ENCODE peak calls at places on chromosomes 6 and 20, in five cellular contexts. One of them, this sample, is unnamed.

GRCh38 chr20:47544852-47545251 is 43.2 kb downstream of the NCOA3 start:
- DNase-seq in activated CD4-positive, alpha-beta T cell treated with anti-CD3 and anti-CD28 coated beads, Interleukin-2, amount 50 U/mL, for 1 hour: no peak
- DNase-seq in cardiac fibroblast: peak
- DNase-seq in activated T-cell treated with anti-CD3 and anti-CD28 coated beads for 1 hour: no peak
- DNase-seq in bronchial epithelial cell: no peak
- DNase-seq in this sample: no peak

GRCh38 chr6:133424359-133424758 is 183.2 kb downstream of the EYA4 start:
- DNase-seq in cardiac fibroblast: no peak
- DNase-seq in bronchial epithelial cell: no peak
- DNase-seq in activated CD4-positive, alpha-beta T cell treated with anti-CD3 and anti-CD28 coated beads, Interleukin-2, amount 50 U/mL, for 1 hour: no peak
- DNase-seq in activated T-cell treated with anti-CD3 and anti-CD28 coated beads for 1 hour: no peak
- DNase-seq in this sample: no peak

GRCh38 chr6:53728570-53729194 is 63.1 kb upstream of the KLHL31 start:
- DNase-seq in activated CD4-positive, alpha-beta T cell treated with anti-CD3 and anti-CD28 coated beads, Interleukin-2, amount 50 U/mL, for 1 hour: peak
- DNase-seq in bronchial epithelial cell: peak
- DNase-seq in cardiac fibroblast: peak
- DNase-seq in activated T-cell treated with anti-CD3 and anti-CD28 coated beads for 1 hour: peak
- DNase-seq in this sample: peak

GRCh38 chr6:154488802-154489437 is 21.6 kb downstream of the CNKSR3 start:
- DNase-seq in cardiac fibroblast: peak
- DNase-seq in activated CD4-positive, alpha-beta T cell treated with anti-CD3 and anti-CD28 coated beads, Interleukin-2, amount 50 U/mL, for 1 hour: no peak
- DNase-seq in bronchial epithelial cell: no peak
- DNase-seq in activated T-cell treated with anti-CD3 and anti-CD28 coated beads for 1 hour: no peak
- DNase-seq in this sample: no peak

GRCh38 chr20:11296221-11296620 is 621.5 kb upstream of the BTBD3 start:
- DNase-seq in bronchial epithelial cell: peak
- DNase-seq in activated T-cell treated with anti-CD3 and anti-CD28 coated beads for 1 hour: no peak
- DNase-seq in cardiac fibroblast: no peak
- DNase-seq in activated CD4-positive, alpha-beta T cell treated with anti-CD3 and anti-CD28 coated beads, Interleukin-2, amount 50 U/mL, for 1 hour: no peak
- DNase-seq in this sample: no peak

GRCh38 chr20:44891826-44892225 is 6.3 kb downstream of the YWHAB start:
- DNase-seq in bronchial epithelial cell: no peak
- DNase-seq in activated T-cell treated with anti-CD3 and anti-CD28 coated beads for 1 hour: no peak
- DNase-seq in cardiac fibroblast: no peak
- DNase-seq in activated CD4-positive, alpha-beta T cell treated with anti-CD3 and anti-CD28 coated beads, Interleukin-2, amount 50 U/mL, for 1 hour: no peak
- DNase-seq in this sample: no peak

GRCh38 chr20:33373735-33374605 is 27.3 kb downstream of the CDK5RAP1 start:
- DNase-seq in activated CD4-positive, alpha-beta T cell treated with anti-CD3 and anti-CD28 coated beads, Interleukin-2, amount 50 U/mL, for 1 hour: no peak
- DNase-seq in activated T-cell treated with anti-CD3 and anti-CD28 coated beads for 1 hour: no peak
- DNase-seq in bronchial epithelial cell: peak
- DNase-seq in cardiac fibroblast: peak
- DNase-seq in this sample: no peak

GRCh38 chr6:147467891-147468290 is 40.6 kb upstream of the SAMD5 start:
- DNase-seq in activated CD4-positive, alpha-beta T cell treated with anti-CD3 and anti-CD28 coated beads, Interleukin-2, amount 50 U/mL, for 1 hour: no peak
- DNase-seq in cardiac fibroblast: no peak
- DNase-seq in activated T-cell treated with anti-CD3 and anti-CD28 coated beads for 1 hour: no peak
- DNase-seq in bronchial epithelial cell: no peak
- DNase-seq in this sample: no peak

GRCh38 chr20:3896853-3897252 is 7.7 kb downstream of the PANK2 start:
- DNase-seq in activated T-cell treated with anti-CD3 and anti-CD28 coated beads for 1 hour: no peak
- DNase-seq in activated CD4-positive, alpha-beta T cell treated with anti-CD3 and anti-CD28 coated beads, Interleukin-2, amount 50 U/mL, for 1 hour: no peak
- DNase-seq in cardiac fibroblast: no peak
- DNase-seq in bronchial epithelial cell: no peak
- DNase-seq in this sample: no peak

GRCh38 chr6:34519971-34520644 is 36.0 kb downstream of the SPDEF start:
- DNase-seq in cardiac fibroblast: no peak
- DNase-seq in bronchial epithelial cell: no peak
- DNase-seq in activated CD4-positive, alpha-beta T cell treated with anti-CD3 and anti-CD28 coated beads, Interleukin-2, amount 50 U/mL, for 1 hour: no peak
- DNase-seq in activated T-cell treated with anti-CD3 and anti-CD28 coated beads for 1 hour: no peak
- DNase-seq in this sample: no peak

GRCh38 chr20:49187330-49188100 is 619 bp downstream of the STAU1 start:
- DNase-seq in activated T-cell treated with anti-CD3 and anti-CD28 coated beads for 1 hour: peak
- DNase-seq in bronchial epithelial cell: no peak
- DNase-seq in cardiac fibroblast: no peak
- DNase-seq in activated CD4-positive, alpha-beta T cell treated with anti-CD3 and anti-CD28 coated beads, Interleukin-2, amount 50 U/mL, for 1 hour: peak
- DNase-seq in this sample: peak

GRCh38 chr6:15218401-15218800 is 27.5 kb upstream of the JARID2 start:
- DNase-seq in cardiac fibroblast: no peak
- DNase-seq in activated T-cell treated with anti-CD3 and anti-CD28 coated beads for 1 hour: no peak
- DNase-seq in bronchial epithelial cell: no peak
- DNase-seq in activated CD4-positive, alpha-beta T cell treated with anti-CD3 and anti-CD28 coated beads, Interleukin-2, amount 50 U/mL, for 1 hour: no peak
- DNase-seq in this sample: no peak

GRCh38 chr6:45966797-45967196 is 48.9 kb downstream of the CLIC5 start:
- DNase-seq in activated T-cell treated with anti-CD3 and anti-CD28 coated beads for 1 hour: no peak
- DNase-seq in bronchial epithelial cell: no peak
- DNase-seq in activated CD4-positive, alpha-beta T cell treated with anti-CD3 and anti-CD28 coated beads, Interleukin-2, amount 50 U/mL, for 1 hour: no peak
- DNase-seq in cardiac fibroblast: no peak
- DNase-seq in this sample: no peak

GRCh38 chr20:36791862-36792261 is 18.3 kb upstream of the DSN1 start:
- DNase-seq in activated T-cell treated with anti-CD3 and anti-CD28 coated beads for 1 hour: no peak
- DNase-seq in cardiac fibroblast: no peak
- DNase-seq in activated CD4-positive, alpha-beta T cell treated with anti-CD3 and anti-CD28 coated beads, Interleukin-2, amount 50 U/mL, for 1 hour: no peak
- DNase-seq in bronchial epithelial cell: no peak
- DNase-seq in this sample: no peak

GRCh38 chr6:32216998-32217397 is 6.9 kb downstream of the NOTCH4 start:
- DNase-seq in bronchial epithelial cell: no peak
- DNase-seq in activated T-cell treated with anti-CD3 and anti-CD28 coated beads for 1 hour: no peak
- DNase-seq in cardiac fibroblast: no peak
- DNase-seq in activated CD4-positive, alpha-beta T cell treated with anti-CD3 and anti-CD28 coated beads, Interleukin-2, amount 50 U/mL, for 1 hour: no peak
- DNase-seq in this sample: no peak

GRCh38 chr6:168007592-168008338 is 10.3 kb downstream of the KIF25 start:
- DNase-seq in bronchial epithelial cell: peak
- DNase-seq in cardiac fibroblast: peak
- DNase-seq in activated CD4-positive, alpha-beta T cell treated with anti-CD3 and anti-CD28 coated beads, Interleukin-2, amount 50 U/mL, for 1 hour: no peak
- DNase-seq in activated T-cell treated with anti-CD3 and anti-CD28 coated beads for 1 hour: no peak
- DNase-seq in this sample: no peak

GRCh38 chr6:145199961-145200360 is 535.4 kb downstream of the EPM2A start:
- DNase-seq in activated CD4-positive, alpha-beta T cell treated with anti-CD3 and anti-CD28 coated beads, Interleukin-2, amount 50 U/mL, for 1 hour: no peak
- DNase-seq in activated T-cell treated with anti-CD3 and anti-CD28 coated beads for 1 hour: no peak
- DNase-seq in cardiac fibroblast: peak
- DNase-seq in bronchial epithelial cell: peak
- DNase-seq in this sample: no peak

GRCh38 chr6:158626360-158627167 is 18.0 kb downstream of the DYNLT1 start:
- DNase-seq in bronchial epithelial cell: no peak
- DNase-seq in activated T-cell treated with anti-CD3 and anti-CD28 coated beads for 1 hour: no peak
- DNase-seq in cardiac fibroblast: no peak
- DNase-seq in activated CD4-positive, alpha-beta T cell treated with anti-CD3 and anti-CD28 coated beads, Interleukin-2, amount 50 U/mL, for 1 hour: no peak
- DNase-seq in this sample: no peak

GRCh38 chr6:127938701-127939100 is 37.8 kb upstream of the THEMIS start:
- DNase-seq in activated T-cell treated with anti-CD3 and anti-CD28 coated beads for 1 hour: no peak
- DNase-seq in bronchial epithelial cell: peak
- DNase-seq in activated CD4-positive, alpha-beta T cell treated with anti-CD3 and anti-CD28 coated beads, Interleukin-2, amount 50 U/mL, for 1 hour: no peak
- DNase-seq in cardiac fibroblast: peak
- DNase-seq in this sample: no peak

GRCh38 chr20:36370991-36371390 is 64.9 kb downstream of the DLGAP4 start:
- DNase-seq in cardiac fibroblast: no peak
- DNase-seq in activated CD4-positive, alpha-beta T cell treated with anti-CD3 and anti-CD28 coated beads, Interleukin-2, amount 50 U/mL, for 1 hour: no peak
- DNase-seq in bronchial epithelial cell: no peak
- DNase-seq in activated T-cell treated with anti-CD3 and anti-CD28 coated beads for 1 hour: no peak
- DNase-seq in this sample: no peak

GRCh38 chr6:94050515-94050914 is 631.2 kb upstream of the EPHA7 start:
- DNase-seq in activated CD4-positive, alpha-beta T cell treated with anti-CD3 and anti-CD28 coated beads, Interleukin-2, amount 50 U/mL, for 1 hour: no peak
- DNase-seq in cardiac fibroblast: no peak
- DNase-seq in activated T-cell treated with anti-CD3 and anti-CD28 coated beads for 1 hour: no peak
- DNase-seq in bronchial epithelial cell: no peak
- DNase-seq in this sample: no peak

This sample was measured in CD8-positive, alpha-beta memory T cell.